ENCODE peak calls at places on chromosome 12, in six cellular contexts. C is thyroid gland, G is IMR-90, Z is gastrocnemius medialis, I is esophagus squamous epithelium, J is HepG2. W is an unnamed sample.
A peak's percentile ranks its signal among the peaks of the same experiment; 100 is the strongest.

GRCh38 chr12:5987573-5987972 is 42.5 kb upstream of the ANO2 start:
- DNase-seq in C (no peak), G (no peak), Z (no peak), I (no peak), J (no peak), W (no peak)

GRCh38 chr12:663293-663871 is at the start of gene NINJ2:
- DNase-seq in C (no peak), G (no peak), Z (no peak), I (no peak), J (no peak), W (no peak)

GRCh38 chr12:117236456-117237001 is 46.3 kb upstream of the FBXO21 start:
- DNase-seq in C (peak; percentile 87), G (peak; percentile 17), Z (peak; percentile 53), I (no peak), J (peak; percentile 39), W (peak; percentile 75)

GRCh38 chr12:18145924-18146323 is 55.9 kb upstream of the RERGL start:
- DNase-seq in C (no peak), G (no peak), Z (no peak), I (no peak), J (no peak), W (no peak)

GRCh38 chr12:96383991-96384390 is 16.2 kb downstream of the CDK17 start:
- DNase-seq in C (no peak), G (no peak), Z (no peak), I (no peak), J (no peak), W (no peak)

GRCh38 chr12:89203144-89203543 is 149.2 kb downstream of the DUSP6 start:
- DNase-seq in C (no peak), G (no peak), Z (no peak), I (no peak), J (no peak), W (no peak)

GRCh38 chr12:117417004-117417403 is 55.6 kb upstream of the NOS1 start:
- DNase-seq in C (no peak), G (no peak), Z (no peak), I (no peak), J (no peak), W (no peak)

GRCh38 chr12:124881123-124881522 is 17.5 kb upstream of the SCARB1 start:
- DNase-seq in C (no peak), G (no peak), Z (no peak), I (no peak), J (peak; percentile 80), W (no peak)

GRCh38 chr12:8590842-8591545 is 21.7 kb downstream of the AICDA start:
- DNase-seq in C (no peak), G (no peak), Z (no peak), I (no peak), J (peak; percentile 76), W (no peak)

GRCh38 chr12:121748571-121749265 is 36.2 kb downstream of the TMEM120B start:
- DNase-seq in C (no peak), G (peak; percentile 96), Z (no peak), I (no peak), J (peak; percentile 88), W (no peak)

GRCh38 chr12:54657048-54657696 is 9.0 kb upstream of the DCD start:
- DNase-seq in C (no peak), G (no peak), Z (no peak), I (no peak), J (no peak), W (no peak)

GRCh38 chr12:86565038-86565437 is 308.8 kb upstream of the MGAT4C start:
- DNase-seq in C (no peak), G (no peak), Z (no peak), I (no peak), J (no peak), W (no peak)

GRCh38 chr12:28710882-28711281 is 438.2 kb upstream of the FAR2 start:
- DNase-seq in C (no peak), G (peak; percentile 93), Z (no peak), I (no peak), J (no peak), W (no peak)

GRCh38 chr12:56326533-56326932 is 7.3 kb downstream of the PAN2 start:
- DNase-seq in C (peak; percentile 16), G (no peak), Z (no peak), I (no peak), J (no peak), W (no peak)

GRCh38 chr12:120067084-120067869 is 49.3 kb downstream of the RAB35 start:
- DNase-seq in C (no peak), G (no peak), Z (no peak), I (no peak), J (no peak), W (no peak)

GRCh38 chr12:107660861-107661415 is 24.7 kb upstream of the PWP1 start:
- DNase-seq in C (no peak), G (no peak), Z (no peak), I (no peak), J (no peak), W (no peak)

GRCh38 chr12:57142121-57142520 is 5.3 kb downstream of the LRP1-AS start:
- DNase-seq in C (no peak), G (no peak), Z (no peak), I (no peak), J (no peak), W (no peak)

GRCh38 chr12:19945559-19946485 is 422.5 kb upstream of the PDE3A start:
- DNase-seq in C (no peak), G (peak; percentile 57), Z (no peak), I (no peak), J (no peak), W (no peak)

GRCh38 chr12:76559277-76560082 is at the start of gene OSBPL8:
- DNase-seq in C (peak; percentile 93), G (peak; percentile 85), Z (peak; percentile 90), I (peak; percentile 82), J (peak; percentile 89), W (peak; percentile 97)
- TF ChIP-seq POLR2A in C (no peak), G (peak; percentile 82), Z (peak; percentile 94), I (no peak), J (peak; percentile 94), W (peak; percentile 39)

GRCh38 chr12:52878507-52879393 is 26.1 kb downstream of the KRT8 start:
- DNase-seq in C (no peak), G (no peak), Z (no peak), I (no peak), J (no peak), W (no peak)
- H3K4me1 ChIP-seq in C (peaks cover 50% of the 10 kb centered on the region), G (peaks cover 10% of the 10 kb centered on the region), Z (peaks cover 5% of the 10 kb centered on the region), I (peaks cover 67% of the 10 kb centered on the region), J (peaks cover 48% of the 10 kb centered on the region), W (peaks cover 22% of the 10 kb centered on the region)

GRCh38 chr12:98007963-98008362 is 507.4 kb upstream of the TMPO start:
- DNase-seq in C (no peak), G (no peak), Z (no peak), I (no peak), J (no peak), W (no peak)

GRCh38 chr12:98013560-98013959 is 501.8 kb upstream of the TMPO start:
- DNase-seq in C (no peak), G (no peak), Z (no peak), I (no peak), J (no peak), W (no peak)
- H3K9me3 ChIP-seq in C (no peaks in the 10 kb centered on the region), G (peaks cover 8% of the 10 kb centered on the region), Z (no peaks in the 10 kb centered on the region), I (no peaks in the 10 kb centered on the region), J (no peaks in the 10 kb centered on the region), W (no peaks in the 10 kb centered on the region)

DNA sequence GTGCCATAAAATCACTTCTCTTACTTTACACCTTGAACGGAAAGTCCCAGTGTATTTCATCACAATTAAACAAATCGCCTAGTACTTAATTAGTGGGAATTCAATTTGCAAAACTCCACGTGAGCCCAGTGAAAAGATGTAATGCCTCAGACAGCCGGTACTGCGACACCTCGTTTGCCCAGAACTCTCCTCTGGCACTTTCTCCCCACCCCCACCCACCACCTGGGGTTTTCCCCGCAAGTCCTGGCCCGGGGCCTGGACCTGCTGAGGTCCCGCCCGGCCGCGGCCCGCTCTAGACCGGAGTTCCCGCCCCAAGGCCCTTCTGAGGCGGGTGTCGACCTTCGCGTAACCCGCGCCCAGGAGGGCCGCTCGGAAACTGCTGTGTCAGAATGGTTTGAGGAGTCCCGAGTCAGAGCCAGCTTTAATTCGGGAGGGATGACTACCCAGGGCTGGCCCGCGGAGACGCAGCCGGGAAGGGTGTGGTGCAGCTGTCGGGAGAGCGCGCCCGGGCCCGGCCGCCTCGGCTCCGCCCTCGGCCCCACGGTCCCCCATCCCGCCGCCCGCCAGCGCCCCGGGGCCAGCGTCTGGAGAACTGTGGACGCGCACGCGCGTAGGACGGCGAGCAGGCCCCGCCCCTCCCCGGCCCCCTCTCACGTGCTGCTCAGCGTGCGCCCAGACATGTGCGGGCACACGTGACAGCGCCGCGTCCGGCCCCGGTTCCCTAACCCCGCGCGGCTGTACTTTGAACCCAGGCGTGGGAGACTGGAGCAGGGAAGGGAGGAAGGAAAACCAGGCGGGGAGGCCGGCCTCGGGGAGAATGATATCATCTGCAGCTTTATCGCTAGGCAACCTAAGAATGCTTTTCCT is 10.8 kb downstream of the BHLHE41 start:
- DNase-seq in C (peak; percentile 96), G (peak; percentile 82), Z (peak; percentile 94), I (peak; percentile 76), J (peak; percentile 88), W (peak; percentile 97)
- TF ChIP-seq POLR2A in C (peak; percentile 85), G (peak; percentile 71), Z (peak; percentile 96), I (peak; percentile 66), J (peak; percentile 28), W (peak; percentile 63)

GRCh38 chr12:13082866-13083265 is 20.6 kb downstream of the GSG1 start:
- DNase-seq in C (no peak), G (no peak), Z (no peak), I (no peak), J (no peak), W (no peak)

GRCh38 chr12:13087766-13088165 is 15.7 kb downstream of the GSG1 start:
- DNase-seq in C (no peak), G (no peak), Z (no peak), I (no peak), J (no peak), W (no peak)

GRCh38 chr12:13088503-13088902 is 15.0 kb downstream of the GSG1 start:
- DNase-seq in C (no peak), G (no peak), Z (no peak), I (no peak), J (no peak), W (no peak)

GRCh38 chr12:13085968-13086686 is 17.3 kb downstream of the GSG1 start:
- DNase-seq in C (no peak), G (no peak), Z (no peak), I (no peak), J (no peak), W (no peak)

DNA sequence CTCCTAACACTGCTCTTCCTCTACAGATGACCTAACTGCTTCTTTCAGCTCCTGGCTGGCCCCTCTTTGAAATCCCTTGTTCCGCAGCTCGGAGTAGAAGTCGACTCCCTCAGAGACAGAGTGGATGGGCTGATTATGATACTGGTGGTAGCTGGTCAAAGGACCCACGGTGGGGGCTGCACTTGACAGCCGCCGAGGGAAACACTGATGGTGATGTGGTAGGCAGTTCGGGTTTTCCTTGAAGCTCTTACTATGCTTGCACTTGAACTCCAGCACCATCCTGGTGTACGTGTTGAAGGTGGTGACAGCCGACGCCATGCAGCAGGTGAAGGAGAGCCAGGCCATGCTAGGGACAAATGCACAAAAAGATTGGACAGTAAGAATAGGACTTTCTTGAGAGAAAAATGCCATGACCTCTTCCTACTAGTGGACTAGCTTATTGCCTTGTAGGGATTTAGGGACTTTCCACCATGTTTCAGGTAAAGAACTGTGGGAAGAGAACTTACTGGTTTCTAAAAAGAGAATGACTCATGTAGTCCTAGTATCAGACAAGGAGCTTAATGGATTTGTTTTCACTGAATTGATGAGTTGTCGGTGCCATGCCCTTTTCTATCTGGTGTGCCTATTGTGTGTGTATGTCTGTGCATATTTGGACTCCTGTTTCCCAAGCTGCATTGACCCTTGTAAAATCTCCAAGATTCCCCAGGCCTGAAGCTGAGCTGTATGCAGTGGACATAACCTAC is 18.4 kb downstream of the GSG1 start:
- DNase-seq in C (no peak), G (no peak), Z (no peak), I (no peak), J (no peak), W (no peak)
- H3K4me1 ChIP-seq in C (peaks cover 19% of the 10 kb centered on the region), G (no peaks in the 10 kb centered on the region), Z (no peaks in the 10 kb centered on the region), I (peaks cover 18% of the 10 kb centered on the region), J (peaks cover 8% of the 10 kb centered on the region), W (no peaks in the 10 kb centered on the region)

W was measured in sigmoid colon.